ENCODE peak calls at places on chromosomes 11 and 22, in ten cellular contexts. E is AG09309, P is adrenal gland, M is left ventricle myocardium inferior, N is fibroblast of lung, C is cardiac muscle cell, Z is dorsolateral prefrontal cortex, V is Peyer's patch, W is kidney, D is choroid plexus epithelial cell. H is an unnamed sample.

GRCh38 chr11:14184548-14184947 is 174.4 kb downstream of the RRAS2 start:
- DNase-seq in P (peak), Z (no peak), N (no peak), E (no peak), D (no peak), C (peak), M (no peak), W (no peak), V (no peak), H (no peak)

GRCh38 chr11:12029738-12030363 is 21.4 kb upstream of the DKK3 start:
- DNase-seq in Z (no peak), W (no peak), D (no peak), M (no peak), N (peak), P (no peak), C (no peak), E (no peak), V (no peak), H (no peak)

GRCh38 chr11:17985517-17985916 is 27.3 kb downstream of the SERGEF start:
- DNase-seq in P (peak), M (no peak), C (peak), V (no peak), N (no peak), W (no peak), E (no peak), Z (no peak), D (peak), H (peak)

GRCh38 chr22:48857202-48857805 is 970.4 kb downstream of the BRD1 start:
- DNase-seq in D (no peak), V (no peak), P (no peak), E (no peak), N (no peak), Z (no peak), C (no peak), W (peak), M (no peak), H (no peak)

GRCh38 chr11:78061088-78061920 is 2.4 kb upstream of the THRSP start:
- DNase-seq in Z (no peak), N (no peak), C (peak), W (peak), V (no peak), E (no peak), P (peak), D (no peak), M (peak), H (peak)

GRCh38 chr22:23700706-23701105 is 9.9 kb downstream of the RGL4 start:
- DNase-seq in E (no peak), D (peak), N (no peak), V (no peak), P (peak), W (no peak), C (no peak), M (no peak), Z (no peak), H (peak)

GRCh38 chr11:76738618-76739220 is 44.4 kb upstream of the TSKU start:
- DNase-seq in C (no peak), E (no peak), W (no peak), M (no peak), P (no peak), N (no peak), Z (no peak), V (no peak), D (no peak), H (no peak)

GRCh38 chr11:1153951-1154487 is 3.7 kb upstream of the MUC5AC start:
- DNase-seq in M (no peak), E (peak), C (no peak), N (peak), D (peak), P (peak), W (peak), V (peak), Z (peak), H (peak)

GRCh38 chr11:57546869-57547518 is 9.6 kb downstream of the SMTNL1 start:
- DNase-seq in E (no peak), W (no peak), C (no peak), Z (no peak), D (peak), N (peak), M (no peak), P (peak), V (no peak), H (no peak)

GRCh38 chr11:125170406-125171031 is 6.0 kb downstream of the PKNOX2 start:
- DNase-seq in E (no peak), P (no peak), C (peak), W (peak), V (no peak), D (peak), N (peak), Z (no peak), M (peak), H (peak)

GRCh38 chr11:12698049-12698448 is 23.8 kb downstream of the TEAD1 start:
- DNase-seq in P (peak), N (no peak), M (no peak), V (no peak), E (no peak), C (no peak), D (no peak), Z (no peak), W (no peak), H (no peak)

GRCh38 chr11:59812220-59812619 is 1.6 kb upstream of the MRPL16 start:
- DNase-seq in D (no peak), E (no peak), V (no peak), M (no peak), P (no peak), W (no peak), Z (no peak), N (no peak), C (no peak), H (no peak)

GRCh38 chr11:67373916-67374570 is 645 bp upstream of the CLCF1 start:
- DNase-seq in E (peak), N (peak), C (peak), V (peak), W (peak), M (peak), P (peak), D (peak), Z (no peak), H (peak)

GRCh38 chr22:43231724-43232034 is 44.7 kb upstream of the TTLL12 start:
- DNase-seq in P (no peak), N (no peak), Z (no peak), V (no peak), E (no peak), D (no peak), W (no peak), C (no peak), M (no peak), H (no peak)

GRCh38 chr11:117888140-117888561 is 11.7 kb upstream of the FXYD6 start:
- DNase-seq in C (no peak), M (no peak), P (peak), D (no peak), V (no peak), Z (no peak), E (no peak), W (no peak), N (no peak), H (no peak)

GRCh38 chr22:42991010-42991651 is 23.8 kb downstream of the PACSIN2 start:
- DNase-seq in C (no peak), N (peak), E (peak), M (no peak), V (no peak), W (no peak), P (no peak), Z (no peak), D (peak), H (peak)

GRCh38 chr11:11036185-11037161 is 178.6 kb upstream of the ZBED5 start:
- DNase-seq in M (no peak), D (peak), E (peak), C (peak), V (no peak), W (no peak), N (peak), Z (no peak), P (peak), H (peak)

GRCh38 chr22:35971418-35972119 is 57.1 kb downstream of the RBFOX2 start:
- DNase-seq in V (no peak), N (peak), W (no peak), D (peak), M (no peak), Z (no peak), C (peak), E (peak), P (no peak), H (no peak)

DNA sequence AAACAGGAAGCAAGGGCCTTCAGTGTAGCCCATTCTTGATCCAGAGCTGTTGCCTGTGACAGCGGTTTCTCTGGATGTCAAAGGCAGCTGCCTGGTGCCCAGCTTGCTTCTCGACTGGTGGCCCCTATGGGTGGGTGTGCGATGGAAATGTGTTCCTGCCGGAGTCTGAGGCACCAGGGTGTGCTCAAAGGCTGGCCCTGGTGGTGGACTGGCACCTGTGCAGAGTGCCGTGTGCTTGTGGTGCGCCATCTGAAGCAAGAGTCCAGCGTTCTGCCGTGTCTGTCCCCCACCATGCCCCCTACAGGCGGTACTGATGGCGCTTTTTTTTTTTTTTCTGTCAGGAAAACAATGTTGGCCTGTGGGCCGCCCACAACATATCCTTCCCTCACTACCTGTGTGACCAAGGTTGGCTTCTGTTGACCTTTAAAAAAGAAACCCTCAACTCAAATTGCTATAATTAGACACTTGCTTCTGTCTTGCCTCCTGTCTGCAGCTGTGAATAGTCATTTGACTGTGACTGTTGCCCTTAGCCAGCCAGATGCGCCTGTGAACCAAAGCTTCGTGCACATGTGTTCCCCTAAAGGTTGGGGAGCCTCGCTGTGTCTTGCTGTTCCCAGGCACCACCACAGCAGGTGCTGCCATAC is 4.7 kb upstream of the RANBP1 start:
- DNase-seq in E (no peak), P (no peak), N (peak), C (peak), D (peak), W (peak), M (peak), V (peak), Z (no peak), H (peak)
- TF ChIP-seq CTCF in E (peak), P (peak), N (peak), C (peak), D (peak), W (peak), M (peak), V (peak), Z (peak), H (no peak)

GRCh38 chr11:44727373-44728084 is 767 bp downstream of the TSPAN18 start:
- DNase-seq in W (peak), Z (peak), M (peak), N (peak), E (no peak), V (peak), P (peak), D (peak), C (peak), H (peak)

GRCh38 chr11:44727114-44727372 is 281 bp downstream of the TSPAN18 start:
- DNase-seq in C (no peak), M (no peak), P (no peak), N (no peak), E (no peak), V (no peak), W (no peak), D (no peak), Z (no peak), H (no peak)

GRCh38 chr11:44728491-44728910 is 1.7 kb downstream of the TSPAN18 start:
- DNase-seq in N (no peak), W (no peak), V (no peak), P (no peak), E (no peak), Z (no peak), M (no peak), C (no peak), D (no peak), H (no peak)

GRCh38 chr11:44729065-44729464 is 2.3 kb downstream of the TSPAN18 start:
- DNase-seq in Z (no peak), D (no peak), W (no peak), C (no peak), N (no peak), M (peak), E (no peak), P (no peak), V (no peak), H (no peak)

GRCh38 chr11:44728085-44728410 is 1.3 kb downstream of the TSPAN18 start:
- DNase-seq in P (no peak), C (no peak), W (no peak), E (no peak), M (no peak), N (no peak), V (no peak), Z (no peak), D (no peak), H (no peak)
- TF ChIP-seq CTCF in P (no peak), C (no peak), W (no peak), E (no peak), M (peak), N (no peak), V (no peak), Z (no peak), D (no peak), H (peak)

GRCh38 chr11:93614111-93614784 is 47.2 kb upstream of the CEP295 start:
- DNase-seq in P (no peak), W (no peak), V (no peak), N (no peak), E (no peak), Z (no peak), D (no peak), C (no peak), M (no peak), H (no peak)
- TF ChIP-seq CTCF in P (no peak), W (no peak), V (no peak), N (peak), E (no peak), Z (no peak), D (peak), C (peak), M (no peak), H (no peak)

GRCh38 chr22:44325718-44326548 is 13.2 kb upstream of the SHISAL1 start:
- DNase-seq in M (no peak), P (no peak), E (peak), W (no peak), Z (no peak), D (peak), N (peak), C (no peak), V (no peak), H (no peak)
- TF ChIP-seq CTCF in M (peak), P (no peak), E (peak), W (no peak), Z (peak), D (peak), N (peak), C (peak), V (no peak), H (no peak)

DNA sequence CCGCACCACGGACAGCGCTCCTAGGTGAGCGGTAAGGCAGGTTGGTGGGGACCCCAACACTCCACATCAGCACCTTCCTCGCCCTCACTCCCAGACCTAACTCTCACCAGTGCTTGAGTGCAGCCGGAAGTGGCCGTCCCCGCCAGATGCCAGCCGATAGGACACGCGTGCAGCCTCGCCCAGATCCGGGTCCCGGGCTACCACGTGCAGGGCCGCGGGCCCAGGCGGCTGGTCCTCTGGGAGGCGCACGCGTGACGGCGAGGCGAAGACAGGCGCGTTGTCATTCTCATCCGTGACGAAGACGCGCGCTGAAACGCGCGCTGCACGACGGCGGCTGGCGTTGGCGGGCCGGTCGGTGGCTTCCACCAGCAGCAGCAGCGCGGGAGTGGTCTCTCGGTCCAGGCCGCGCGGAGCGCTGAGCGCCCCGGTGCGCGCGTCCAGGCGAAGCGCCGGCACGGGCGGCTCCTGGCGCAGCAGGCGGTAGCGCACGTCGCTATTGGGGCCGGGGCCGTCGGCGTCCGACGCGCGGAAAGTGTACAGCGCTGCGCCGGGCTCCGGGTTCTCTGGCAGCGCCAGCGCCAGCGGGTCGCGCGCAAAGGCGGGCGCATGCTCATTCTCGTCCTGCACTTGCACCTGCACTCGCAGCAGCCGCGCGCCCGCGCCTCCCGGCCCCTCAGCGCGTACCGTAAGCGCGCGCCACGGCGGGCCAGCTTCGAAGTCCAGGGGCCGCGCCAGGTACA is 10.8 kb upstream of the TPP1 start:
- DNase-seq in C (peak), W (peak), D (no peak), Z (no peak), N (no peak), V (no peak), E (no peak), M (no peak), P (no peak), H (no peak)
- TF ChIP-seq CTCF in C (no peak), W (no peak), D (no peak), Z (no peak), N (no peak), V (no peak), E (no peak), M (no peak), P (no peak), H (no peak)

GRCh38 chr11:2778630-2779498 is 79.1 kb upstream of the KCNQ1OT1 start:
- DNase-seq in E (no peak), C (peak), P (peak), N (peak), Z (peak), M (peak), W (peak), V (peak), D (peak), H (peak)
- TF ChIP-seq CTCF in E (no peak), C (no peak), P (no peak), N (no peak), Z (no peak), M (peak), W (peak), V (no peak), D (no peak), H (peak)